ENCODE peak calls at places on chromosomes 2 and 18, in six cellular contexts. X, Z, U, W, I and T are unnamed samples.

GRCh38 chr18:42339324-42339723 is 384.3 kb downstream of the PIK3C3 start:
- DNase-seq in W (no peak), U (no peak), Z (no peak), I (no peak), X (no peak), T (no peak)

GRCh38 chr2:109253216-109253615 is 124.2 kb downstream of the SH3RF3 start:
- DNase-seq in I (no peak), U (no peak), W (no peak), X (no peak), Z (no peak), T (no peak)

GRCh38 chr2:127153691-127154158 is 46.8 kb upstream of the BIN1 start:
- DNase-seq in W (peak; percentile 92), Z (no peak), X (no peak), I (no peak), U (no peak), T (no peak)

GRCh38 chr2:179265082-179265575 is 497 bp upstream of the SESTD1 start:
- DNase-seq in X (no peak), I (no peak), U (no peak), W (no peak), Z (no peak), T (no peak)

GRCh38 chr2:31354837-31355236 is 59.7 kb downstream of the XDH start:
- DNase-seq in I (no peak), U (no peak), Z (no peak), X (no peak), W (no peak), T (no peak)

GRCh38 chr2:240392084-240392947 is 43.1 kb upstream of the GPC1 start:
- DNase-seq in U (no peak), X (no peak), I (no peak), W (no peak), Z (no peak), T (no peak)

GRCh38 chr2:220220009-220220408 is 592.6 kb downstream of the SLC4A3 start:
- DNase-seq in W (no peak), Z (no peak), U (no peak), I (no peak), X (no peak), T (no peak)

GRCh38 chr2:20419007-20419576 is 27.8 kb upstream of the RHOB start:
- DNase-seq in I (no peak), U (no peak), X (no peak), Z (no peak), W (peak; percentile 86), T (no peak)

GRCh38 chr2:240435955-240436625 is 627 bp downstream of the GPC1 start:
- DNase-seq in X (no peak), I (no peak), W (no peak), Z (no peak), U (no peak), T (peak; percentile 15)

GRCh38 chr2:156883828-156884615 is 373.5 kb upstream of the GALNT5 start:
- DNase-seq in X (no peak), W (no peak), Z (no peak), U (no peak), I (no peak), T (no peak)

GRCh38 chr18:24026457-24026856 is 11.9 kb downstream of the TTC39C start:
- DNase-seq in W (no peak), Z (no peak), U (no peak), X (no peak), I (no peak), T (no peak)

GRCh38 chr2:23377772-23378171 is 7.2 kb upstream of the KLHL29 start:
- DNase-seq in I (no peak), Z (no peak), X (no peak), W (peak; percentile 18), U (no peak), T (no peak)

GRCh38 chr2:11681722-11682589 is 12.0 kb upstream of the NTSR2 start:
- DNase-seq in W (no peak), X (no peak), U (peak; percentile 33), Z (no peak), I (no peak), T (peak; percentile 75)

GRCh38 chr2:199659207-199659606 is 191.8 kb downstream of the FTCDNL1 start:
- DNase-seq in Z (peak; percentile 50), W (peak; percentile 47), X (no peak), U (no peak), I (no peak), T (no peak)

GRCh38 chr2:10079931-10080535 is at the start of gene CYS1:
- DNase-seq in U (no peak), I (no peak), X (no peak), W (peak; percentile 16), Z (no peak), T (peak; percentile 49)

GRCh38 chr18:41666251-41666650 is 288.8 kb upstream of the PIK3C3 start:
- DNase-seq in I (no peak), W (no peak), U (no peak), X (no peak), Z (no peak), T (no peak)

GRCh38 chr2:194252127-194252526 is 1404.9 kb upstream of the SLC39A10 start:
- DNase-seq in X (no peak), W (peak; percentile 27), U (no peak), Z (no peak), I (no peak), T (no peak)

GRCh38 chr18:22831441-22831904 is 101.7 kb upstream of the RBBP8 start:
- DNase-seq in X (no peak), U (no peak), Z (no peak), I (no peak), W (no peak), T (no peak)

GRCh38 chr2:43611987-43612894 is 16.4 kb upstream of the THADA start:
- DNase-seq in W (peak; percentile 82), U (peak; percentile 66), I (peak; percentile 77), X (peak; percentile 22), Z (no peak), T (peak; percentile 16)